ENCODE peak calls at places on chromosomes 13 and 19, in nine cellular contexts. One of them, this sample, is unnamed.

GRCh38 chr19:38713227-38713649 is 31.0 kb downstream of the CAPN12 start:
- DNase-seq in adrenal gland: peak; percentile 92
- DNase-seq in CD4-positive, CD25-positive, alpha-beta regulatory T cell: no peak
- DNase-seq in left ventricle myocardium superior: peak; percentile 85
- DNase-seq in CD8-positive, alpha-beta T cell: no peak
- DNase-seq in T-helper 9 cell: no peak
- DNase-seq in renal cortical epithelial cell: no peak
- DNase-seq in ELR: no peak
- DNase-seq in HEK293T: no peak
- DNase-seq in this sample: no peak

GRCh38 chr19:32652893-32653625 is 21.9 kb downstream of the ANKRD27 start:
- DNase-seq in renal cortical epithelial cell: peak; percentile 67
- DNase-seq in ELR: no peak
- DNase-seq in adrenal gland: peak; percentile 88
- DNase-seq in HEK293T: no peak
- DNase-seq in CD4-positive, CD25-positive, alpha-beta regulatory T cell: no peak
- DNase-seq in CD8-positive, alpha-beta T cell: no peak
- DNase-seq in T-helper 9 cell: no peak
- DNase-seq in left ventricle myocardium superior: peak; percentile 91
- DNase-seq in this sample: no peak

GRCh38 chr19:35742121-35742724 is at the start of gene IGFLR1:
- DNase-seq in adrenal gland: no peak
- DNase-seq in CD4-positive, CD25-positive, alpha-beta regulatory T cell: peak; percentile 87
- DNase-seq in T-helper 9 cell: peak; percentile 41
- DNase-seq in renal cortical epithelial cell: no peak
- DNase-seq in ELR: no peak
- DNase-seq in CD8-positive, alpha-beta T cell: peak; percentile 70
- DNase-seq in left ventricle myocardium superior: no peak
- DNase-seq in HEK293T: no peak
- DNase-seq in this sample: no peak

GRCh38 chr13:73168226-73168992 is 109.6 kb downstream of the KLF5 start:
- DNase-seq in HEK293T: no peak
- DNase-seq in CD4-positive, CD25-positive, alpha-beta regulatory T cell: no peak
- DNase-seq in T-helper 9 cell: no peak
- DNase-seq in adrenal gland: no peak
- DNase-seq in renal cortical epithelial cell: peak; percentile 77
- DNase-seq in ELR: peak; percentile 67
- DNase-seq in left ventricle myocardium superior: no peak
- DNase-seq in CD8-positive, alpha-beta T cell: no peak
- DNase-seq in this sample: no peak

GRCh38 chr19:38697641-38698071 is 46.6 kb downstream of the CAPN12 start:
- DNase-seq in HEK293T: no peak
- DNase-seq in adrenal gland: no peak
- DNase-seq in T-helper 9 cell: no peak
- DNase-seq in left ventricle myocardium superior: no peak
- DNase-seq in CD4-positive, CD25-positive, alpha-beta regulatory T cell: no peak
- DNase-seq in CD8-positive, alpha-beta T cell: no peak
- DNase-seq in renal cortical epithelial cell: no peak
- DNase-seq in ELR: no peak
- DNase-seq in this sample: no peak

GRCh38 chr19:995051-995827 is 5.0 kb upstream of the GRIN3B start:
- DNase-seq in CD4-positive, CD25-positive, alpha-beta regulatory T cell: no peak
- DNase-seq in HEK293T: no peak
- DNase-seq in left ventricle myocardium superior: no peak
- DNase-seq in CD8-positive, alpha-beta T cell: no peak
- DNase-seq in adrenal gland: no peak
- DNase-seq in ELR: no peak
- DNase-seq in renal cortical epithelial cell: peak; percentile 78
- DNase-seq in T-helper 9 cell: no peak
- DNase-seq in this sample: no peak

GRCh38 chr19:2036424-2036823 is 14.6 kb downstream of the MKNK2 start:
- DNase-seq in HEK293T: no peak
- DNase-seq in T-helper 9 cell: no peak
- DNase-seq in renal cortical epithelial cell: no peak
- DNase-seq in adrenal gland: no peak
- DNase-seq in ELR: no peak
- DNase-seq in CD4-positive, CD25-positive, alpha-beta regulatory T cell: no peak
- DNase-seq in left ventricle myocardium superior: peak; percentile 21
- DNase-seq in CD8-positive, alpha-beta T cell: no peak
- DNase-seq in this sample: no peak

GRCh38 chr19:6925801-6926751 is 38.7 kb downstream of the ADGRE1 start:
- DNase-seq in HEK293T: peak; percentile 26
- DNase-seq in T-helper 9 cell: no peak
- DNase-seq in renal cortical epithelial cell: no peak
- DNase-seq in ELR: peak; percentile 29
- DNase-seq in left ventricle myocardium superior: no peak
- DNase-seq in CD8-positive, alpha-beta T cell: no peak
- DNase-seq in adrenal gland: no peak
- DNase-seq in CD4-positive, CD25-positive, alpha-beta regulatory T cell: peak; percentile 45
- DNase-seq in this sample: no peak

GRCh38 chr19:42279902-42280760 is 11.1 kb downstream of the CIC start:
- DNase-seq in left ventricle myocardium superior: peak; percentile 95
- DNase-seq in CD4-positive, CD25-positive, alpha-beta regulatory T cell: peak; percentile 93
- DNase-seq in T-helper 9 cell: peak; percentile 81
- DNase-seq in CD8-positive, alpha-beta T cell: peak; percentile 87
- DNase-seq in renal cortical epithelial cell: peak; percentile 55
- DNase-seq in HEK293T: peak; percentile 84
- DNase-seq in ELR: peak; percentile 91
- DNase-seq in adrenal gland: peak; percentile 89
- DNase-seq in this sample: peak; percentile 90

GRCh38 chr13:110197041-110197440 is 109.9 kb downstream of the COL4A1 start:
- DNase-seq in CD4-positive, CD25-positive, alpha-beta regulatory T cell: no peak
- DNase-seq in adrenal gland: no peak
- DNase-seq in HEK293T: no peak
- DNase-seq in CD8-positive, alpha-beta T cell: no peak
- DNase-seq in renal cortical epithelial cell: no peak
- DNase-seq in ELR: no peak
- DNase-seq in T-helper 9 cell: no peak
- DNase-seq in left ventricle myocardium superior: no peak
- DNase-seq in this sample: no peak

GRCh38 chr13:51999525-51999924 is 11.7 kb downstream of the ATP7B start:
- DNase-seq in ELR: no peak
- DNase-seq in HEK293T: no peak
- DNase-seq in renal cortical epithelial cell: peak; percentile 47
- DNase-seq in CD4-positive, CD25-positive, alpha-beta regulatory T cell: no peak
- DNase-seq in T-helper 9 cell: no peak
- DNase-seq in left ventricle myocardium superior: peak; percentile 82
- DNase-seq in CD8-positive, alpha-beta T cell: no peak
- DNase-seq in adrenal gland: no peak
- DNase-seq in this sample: no peak

GRCh38 chr13:103282571-103283450 is 216.6 kb upstream of the SLC10A2 start:
- DNase-seq in HEK293T: no peak
- DNase-seq in renal cortical epithelial cell: peak; percentile 95
- DNase-seq in CD8-positive, alpha-beta T cell: no peak
- DNase-seq in T-helper 9 cell: no peak
- DNase-seq in CD4-positive, CD25-positive, alpha-beta regulatory T cell: no peak
- DNase-seq in ELR: peak; percentile 39
- DNase-seq in adrenal gland: no peak
- DNase-seq in left ventricle myocardium superior: no peak
- DNase-seq in this sample: no peak

GRCh38 chr13:109235901-109236300 is 550.5 kb downstream of the IRS2 start:
- DNase-seq in adrenal gland: no peak
- DNase-seq in CD8-positive, alpha-beta T cell: no peak
- DNase-seq in T-helper 9 cell: no peak
- DNase-seq in HEK293T: no peak
- DNase-seq in left ventricle myocardium superior: no peak
- DNase-seq in renal cortical epithelial cell: no peak
- DNase-seq in CD4-positive, CD25-positive, alpha-beta regulatory T cell: no peak
- DNase-seq in ELR: no peak
- DNase-seq in this sample: no peak

This sample was measured in NCI-H1048.